ENCODE peak calls at places on chromosomes 2 and 18, in seven cellular contexts. F, I, K, D, Q, R and N are unnamed samples.

GRCh38 chr18:47979611-47980200 is 49.2 kb upstream of the SMAD2 start:
- DNase-seq in K (no peak), R (no peak), I (no peak), F (no peak), Q (no peak), D (peak; percentile 43), N (peak; percentile 96)

GRCh38 chr18:58911766-58912165 is 47.1 kb downstream of the ZNF532 start:
- DNase-seq in D (no peak), F (no peak), Q (no peak), I (no peak), K (no peak), R (peak; percentile 26), N (no peak)

GRCh38 chr2:46175409-46175808 is 121.8 kb upstream of the EPAS1 start:
- DNase-seq in Q (no peak), I (no peak), K (no peak), F (no peak), R (no peak), D (no peak), N (no peak)

GRCh38 chr2:96065381-96065930 is 30.7 kb upstream of the GPAT2 start:
- DNase-seq in K (peak; percentile 18), F (no peak), Q (no peak), I (no peak), R (peak; percentile 17), D (no peak), N (no peak)

GRCh38 chr2:159003555-159003954 is 35.1 kb downstream of the TANC1 start:
- DNase-seq in Q (no peak), K (no peak), F (no peak), D (no peak), I (no peak), R (no peak), N (no peak)

GRCh38 chr2:106990307-106990706 is 104.3 kb upstream of the ST6GAL2 start:
- DNase-seq in R (no peak), K (no peak), D (no peak), I (no peak), F (no peak), Q (no peak), N (no peak)

GRCh38 chr2:70888389-70888924 is 47.2 kb upstream of the ATP6V1B1 start:
- DNase-seq in R (no peak), Q (no peak), K (no peak), D (no peak), I (peak; percentile 32), F (no peak), N (no peak)

GRCh38 chr2:61924895-61925663 is 19.6 kb downstream of the COMMD1 start:
- DNase-seq in K (no peak), F (no peak), Q (no peak), R (no peak), D (no peak), I (no peak), N (no peak)

GRCh38 chr18:23115683-23116096 is 19.6 kb upstream of the CABLES1 start:
- DNase-seq in D (no peak), R (no peak), K (no peak), F (peak; percentile 96), I (no peak), Q (no peak), N (no peak)

GRCh38 chr2:73292316-73292905 is 937 bp downstream of the EGR4 start:
- DNase-seq in Q (no peak), I (no peak), R (no peak), D (peak; percentile 58), K (no peak), F (no peak), N (peak; percentile 45)

GRCh38 chr2:101328474-101329007 is 20.0 kb upstream of the RNF149 start:
- DNase-seq in K (peak; percentile 66), R (no peak), Q (no peak), F (no peak), D (no peak), I (no peak), N (no peak)

GRCh38 chr2:29064746-29065478 is 9.4 kb downstream of the PCARE start:
- DNase-seq in I (no peak), D (no peak), Q (no peak), K (no peak), F (no peak), R (no peak), N (no peak)

GRCh38 chr2:105744909-105745853 is at the start of gene NCK2:
- DNase-seq in D (peak; percentile 75), F (no peak), R (peak; percentile 19), Q (peak; percentile 25), K (peak; percentile 40), I (no peak), N (peak; percentile 31)

GRCh38 chr2:112243233-112243632 is 11.6 kb downstream of the ZC3H8 start:
- DNase-seq in I (no peak), D (no peak), K (no peak), R (no peak), F (no peak), Q (no peak), N (no peak)

GRCh38 chr18:50183556-50183955 is 11.4 kb downstream of the MYO5B start:
- DNase-seq in F (no peak), Q (no peak), K (no peak), I (no peak), R (no peak), D (no peak), N (no peak)

GRCh38 chr2:240156435-240157146 is 16.1 kb upstream of the OTOS start:
- DNase-seq in Q (no peak), K (no peak), D (no peak), R (no peak), F (no peak), I (no peak), N (no peak)

GRCh38 chr18:13112982-13113381 is 105.6 kb upstream of the LDLRAD4 start:
- DNase-seq in I (no peak), K (no peak), Q (no peak), D (peak; percentile 94), F (no peak), R (peak; percentile 82), N (peak; percentile 93)
- TF ChIP-seq CTCF in I (no peak), K (peak; percentile 28), Q (no peak), D (peak; percentile 79), F (peak; percentile 47), R (peak; percentile 70), N (peak; percentile 79)

GRCh38 chr2:242098445-242099128 is 229.1 kb downstream of the RTP5 start:
- DNase-seq in D (no peak), R (no peak), F (no peak), K (no peak), Q (no peak), I (no peak), N (no peak)
- H3K9me3 ChIP-seq in D (no peaks in the 10 kb centered on the region), R (no peaks in the 10 kb centered on the region), F (no peaks in the 10 kb centered on the region), K (no peaks in the 10 kb centered on the region), Q (no peaks in the 10 kb centered on the region), I (no peaks in the 10 kb centered on the region), N (no peaks in the 10 kb centered on the region)

GRCh38 chr2:172103471-172104292 is 982 bp upstream of the DLX2 start:
- DNase-seq in K (peak; percentile 91), I (no peak), R (peak; percentile 73), Q (peak; percentile 50), F (no peak), D (peak; percentile 96), N (peak; percentile 87)

GRCh38 chr2:172105715-172106124 is 3.0 kb upstream of the DLX2 start:
- DNase-seq in Q (no peak), F (no peak), K (no peak), R (no peak), D (no peak), I (no peak), N (no peak)

GRCh38 chr2:172107690-172108586 is 5.2 kb upstream of the DLX2 start:
- DNase-seq in Q (no peak), R (no peak), I (no peak), D (peak; percentile 53), K (no peak), F (no peak), N (no peak)

GRCh38 chr2:172108587-172108930 is 5.9 kb upstream of the DLX2 start:
- DNase-seq in Q (no peak), I (no peak), F (no peak), R (no peak), D (no peak), K (no peak), N (no peak)

DNA sequence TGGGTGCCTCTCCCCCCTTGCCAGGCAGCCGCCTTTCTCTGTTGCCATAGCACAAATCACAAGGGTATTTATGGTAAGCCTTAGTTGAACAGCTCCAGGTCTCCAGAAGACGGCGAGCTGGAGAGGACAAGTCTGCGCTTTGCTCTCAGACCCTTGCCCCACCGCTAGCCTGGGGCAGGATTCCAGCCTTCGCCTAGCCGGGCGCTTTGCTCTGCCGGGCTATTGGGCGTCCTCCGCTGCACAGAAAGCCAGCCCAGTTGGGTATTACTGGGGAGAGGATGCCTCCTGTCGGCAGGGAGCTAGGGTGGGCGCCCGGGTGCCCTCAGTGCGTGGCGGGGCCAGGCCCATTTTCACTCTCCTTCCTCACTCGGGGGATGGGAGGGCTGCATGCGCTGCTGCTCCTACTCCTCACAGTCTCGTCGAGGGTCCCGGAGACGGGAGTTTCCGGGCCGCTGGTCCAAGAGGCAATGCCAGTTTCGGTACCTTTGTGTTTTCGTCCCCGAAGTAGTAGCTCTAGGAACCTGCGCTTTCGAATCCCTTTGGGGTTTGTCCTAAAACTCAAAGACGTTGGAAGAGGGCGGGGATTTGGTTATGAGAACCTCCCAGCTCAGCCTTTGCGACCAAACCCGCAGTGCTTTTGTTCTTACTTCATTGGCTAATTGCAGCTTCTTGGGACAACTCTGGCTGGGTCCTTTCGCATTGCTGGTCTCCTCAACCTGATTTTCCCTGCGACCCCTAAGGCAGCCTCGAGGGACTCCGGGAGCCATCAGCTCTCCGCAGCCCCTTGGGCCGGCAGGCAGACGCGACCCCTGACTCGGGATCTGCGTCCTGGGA is 3.6 kb upstream of the DLX2 start:
- DNase-seq in I (no peak), F (no peak), R (no peak), D (peak; percentile 90), Q (peak; percentile 36), K (no peak), N (peak; percentile 66)
- TF ChIP-seq CTCF in I (no peak), F (peak; percentile 86), R (peak; percentile 36), D (peak; percentile 72), Q (peak; percentile 33), K (no peak), N (peak; percentile 76)

GRCh38 chr2:8247905-8248622 is 433.8 kb upstream of the ID2 start:
- DNase-seq in I (no peak), K (no peak), D (peak; percentile 24), Q (no peak), F (no peak), R (no peak), N (peak; percentile 25)
- H3K9me3 ChIP-seq in I (no peaks in the 10 kb centered on the region), K (no peaks in the 10 kb centered on the region), D (peaks cover 60% of the 10 kb centered on the region), Q (peaks cover 11% of the 10 kb centered on the region), F (no peaks in the 10 kb centered on the region), R (peaks cover 14% of the 10 kb centered on the region), N (no peaks in the 10 kb centered on the region)